ENCODE peak calls at places on chromosome 3, in six cellular contexts. U, D, P, I, R and L are unnamed samples.

GRCh38 chr3:127568604-127569003 is 21.9 kb downstream of the TPRA1 start:
- DNase-seq in U (no peak), D (no peak), P (no peak), I (no peak), R (no peak), L (no peak)

GRCh38 chr3:11001658-11002021 is 9.1 kb downstream of the SLC6A1 start:
- DNase-seq in U (no peak), D (no peak), P (no peak), I (no peak), R (no peak), L (no peak)

GRCh38 chr3:111070772-111071256 is 802 bp upstream of the NECTIN3 start:
- DNase-seq in U (no peak), D (peak; percentile 76), P (no peak), I (peak; percentile 5), R (no peak), L (peak; percentile 46)

GRCh38 chr3:130748981-130749380 is 2.4 kb upstream of the PIK3R4 start:
- DNase-seq in U (no peak), D (peak; percentile 26), P (no peak), I (no peak), R (no peak), L (no peak)

GRCh38 chr3:171184372-171184771 is 157.9 kb upstream of the SLC2A2 start:
- DNase-seq in U (no peak), D (no peak), P (no peak), I (peak; percentile 50), R (no peak), L (no peak)

GRCh38 chr3:171829841-171830559 is 13.1 kb upstream of the TMEM212 start:
- DNase-seq in U (no peak), D (peak; percentile 69), P (no peak), I (no peak), R (peak; percentile 71), L (no peak)

GRCh38 chr3:129441782-129442181 is 1.8 kb downstream of the IFT122 start:
- DNase-seq in U (no peak), D (peak; percentile 30), P (no peak), I (no peak), R (no peak), L (no peak)

GRCh38 chr3:128133273-128133883 is 9.8 kb upstream of the RUVBL1 start:
- DNase-seq in U (no peak), D (peak; percentile 53), P (no peak), I (no peak), R (peak; percentile 46), L (no peak)

GRCh38 chr3:83514130-83514914 is 1444.5 kb upstream of the CADM2 start:
- DNase-seq in U (no peak), D (no peak), P (no peak), I (no peak), R (no peak), L (no peak)

GRCh38 chr3:97256060-97256459 is 441.7 kb downstream of the EPHA6 start:
- DNase-seq in U (no peak), D (no peak), P (no peak), I (no peak), R (no peak), L (no peak)

GRCh38 chr3:59290358-59290757 is 240.5 kb upstream of the CFAP20DC start:
- DNase-seq in U (no peak), D (no peak), P (no peak), I (no peak), R (no peak), L (no peak)

GRCh38 chr3:60240558-60240957 is 1010.7 kb downstream of the FHIT start:
- DNase-seq in U (no peak), D (no peak), P (no peak), I (no peak), R (no peak), L (no peak)

GRCh38 chr3:110174908-110175307 is 837.6 kb upstream of the DPPA4 start:
- DNase-seq in U (no peak), D (no peak), P (no peak), I (no peak), R (no peak), L (no peak)

GRCh38 chr3:23948761-23949160 is 3.7 kb downstream of the NR1D2 start:
- DNase-seq in U (no peak), D (peak; percentile 30), P (no peak), I (no peak), R (no peak), L (no peak)

GRCh38 chr3:55951371-55951770 is 464.3 kb upstream of the WNT5A start:
- DNase-seq in U (no peak), D (no peak), P (no peak), I (no peak), R (no peak), L (no peak)

GRCh38 chr3:52233968-52234367 is 5.0 kb downstream of the TWF2 start:
- DNase-seq in U (no peak), D (no peak), P (no peak), I (no peak), R (no peak), L (no peak)

GRCh38 chr3:177753498-177754155 is 556.3 kb upstream of the TBL1XR1 start:
- DNase-seq in U (no peak), D (peak; percentile 43), P (no peak), I (no peak), R (no peak), L (no peak)

GRCh38 chr3:146274833-146275232 is 23.9 kb upstream of the PLSCR4 start:
- DNase-seq in U (no peak), D (peak; percentile 65), P (no peak), I (no peak), R (no peak), L (no peak)

GRCh38 chr3:126467611-126467955 is 8.1 kb downstream of the ZXDC start:
- DNase-seq in U (no peak), D (no peak), P (no peak), I (no peak), R (no peak), L (no peak)

GRCh38 chr3:44468572-44469520 is 8.6 kb downstream of the ZNF445 start:
- DNase-seq in U (no peak), D (no peak), P (no peak), I (no peak), R (no peak), L (no peak)

GRCh38 chr3:149251186-149251585 is 29.6 kb upstream of the CP start:
- DNase-seq in U (no peak), D (no peak), P (no peak), I (no peak), R (no peak), L (no peak)

GRCh38 chr3:101518421-101518871 is 5.4 kb upstream of the SENP7 start:
- DNase-seq in U (peak; percentile 92), D (no peak), P (no peak), I (peak; percentile 51), R (no peak), L (no peak)

GRCh38 chr3:9416139-9416780 is 18.8 kb downstream of the SETD5 start:
- DNase-seq in U (no peak), D (no peak), P (no peak), I (no peak), R (no peak), L (no peak)

GRCh38 chr3:61966200-61966599 is 404.8 kb downstream of the PTPRG start:
- DNase-seq in U (no peak), D (no peak), P (no peak), I (no peak), R (no peak), L (no peak)

GRCh38 chr3:188052229-188052965 is 101.6 kb upstream of the LPP start:
- DNase-seq in U (no peak), D (no peak), P (peak; percentile 79), I (no peak), R (no peak), L (no peak)

GRCh38 chr3:43629741-43630140 is 7.9 kb upstream of the ANO10 start:
- DNase-seq in U (no peak), D (no peak), P (no peak), I (no peak), R (no peak), L (no peak)

GRCh38 chr3:25781758-25782594 is 1.3 kb downstream of the NGLY1 start:
- DNase-seq in U (peak; percentile 72), D (no peak), P (no peak), I (peak; percentile 59), R (no peak), L (no peak)

GRCh38 chr3:34856577-34856976 is 782.7 kb upstream of the ARPP21 start:
- DNase-seq in U (no peak), D (no peak), P (no peak), I (no peak), R (no peak), L (no peak)

GRCh38 chr3:136008732-136009456 is 43.4 kb downstream of the PPP2R3A start:
- DNase-seq in U (no peak), D (no peak), P (no peak), I (no peak), R (no peak), L (no peak)

GRCh38 chr3:49519266-49519665 is 35.0 kb upstream of the BSN start:
- DNase-seq in U (no peak), D (no peak), P (no peak), I (no peak), R (no peak), L (no peak)
- TF ChIP-seq CTCF in U (no peak), D (no peak), P (no peak), I (no peak), R (no peak), L (no peak)

DNA sequence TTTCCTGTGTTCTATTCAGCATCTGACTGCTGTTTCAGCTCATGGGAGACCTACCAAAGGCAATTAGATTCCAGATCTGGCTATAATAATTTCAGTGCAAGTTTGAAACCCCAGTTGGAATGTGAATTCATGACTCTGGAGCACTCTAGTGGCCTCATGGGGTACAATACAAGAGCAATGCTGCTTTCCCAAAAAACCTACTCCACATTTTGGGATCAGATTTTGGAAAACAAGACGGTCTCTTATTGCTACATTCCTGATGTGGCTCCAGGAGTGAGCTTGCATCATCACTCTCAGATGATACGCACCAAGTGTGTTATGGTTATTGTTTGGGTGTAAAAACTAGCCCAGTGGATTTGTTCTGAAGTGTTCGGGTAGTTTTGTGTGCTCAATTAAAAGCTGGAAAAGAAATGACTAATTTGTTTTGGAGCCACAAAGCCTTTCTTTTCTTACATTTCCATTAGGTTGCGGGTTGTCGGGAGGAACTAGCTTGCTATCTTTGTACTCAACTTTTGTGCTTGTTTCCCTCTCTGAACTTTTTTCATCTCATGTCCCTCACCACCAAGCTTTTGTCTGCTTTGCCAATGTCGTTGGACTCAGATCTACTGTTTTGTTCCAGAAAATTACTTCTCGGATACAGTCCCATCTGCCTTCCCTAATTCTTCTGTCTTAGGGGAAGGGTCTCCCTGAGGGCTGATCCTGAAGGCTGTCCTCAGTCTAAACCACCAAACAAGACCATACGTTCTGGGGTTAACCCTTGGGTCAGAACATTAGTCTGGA is 272.1 kb downstream of the BBX start:
- DNase-seq in U (no peak), D (peak; percentile 11), P (no peak), I (no peak), R (no peak), L (no peak)
- TF ChIP-seq CTCF in U (peak; percentile 17), D (peak; percentile 61), P (peak; percentile 47), I (no peak), R (peak; percentile 33), L (no peak)

GRCh38 chr3:41076399-41076798 is 122.9 kb upstream of the CTNNB1 start:
- DNase-seq in U (no peak), D (no peak), P (no peak), I (no peak), R (no peak), L (no peak)

GRCh38 chr3:41073190-41073589 is 126.1 kb upstream of the CTNNB1 start:
- DNase-seq in U (no peak), D (no peak), P (no peak), I (no peak), R (no peak), L (no peak)

GRCh38 chr3:41075958-41076357 is 123.3 kb upstream of the CTNNB1 start:
- DNase-seq in U (no peak), D (no peak), P (no peak), I (no peak), R (no peak), L (no peak)
- TF ChIP-seq CTCF in U (no peak), D (no peak), P (no peak), I (no peak), R (no peak), L (no peak)

GRCh38 chr3:160704006-160704405 is 27.0 kb downstream of the ARL14 start:
- DNase-seq in U (no peak), D (peak; percentile 41), P (no peak), I (no peak), R (no peak), L (no peak)
- TF ChIP-seq CTCF in U (no peak), D (no peak), P (no peak), I (no peak), R (no peak), L (no peak)